ENCODE peak calls at places on chromosome 20, in four cellular contexts. I is fibroblast of lung; M is stimulated activated CD4-positive, alpha-beta T cell treated with anti-CD3 and anti-CD28 coated beads, Interleukin-4, amount 100 ng/mL, for 24 hours; F is AG04449. L is an unnamed sample.

GRCh38 chr20:32569380-32570305 is 15.5 kb downstream of the NOL4L start:
- DNase-seq in F (no peak), I (no peak), M (no peak), L (no peak)

GRCh38 chr20:40710608-40711007 is 21.6 kb upstream of the MAFB start:
- DNase-seq in I (peak), M (no peak), F (no peak), L (no peak)

GRCh38 chr20:63697868-63698545 is 1.6 kb downstream of the TNFRSF6B start:
- DNase-seq in M (no peak), F (no peak), I (no peak), L (peak)

GRCh38 chr20:63771046-63771707 is 31.6 kb downstream of the SLC2A4RG start:
- DNase-seq in F (no peak), I (no peak), M (no peak), L (no peak)

GRCh38 chr20:47843886-47844567 is 58.7 kb upstream of the SULF2 start:
- DNase-seq in F (no peak), I (no peak), M (no peak), L (no peak)

GRCh38 chr20:44576297-44576696 is 6.1 kb upstream of the PKIG start:
- DNase-seq in M (no peak), I (peak), F (no peak), L (peak)

GRCh38 chr20:63050406-63050805 is 43.6 kb upstream of the BHLHE23 start:
- DNase-seq in M (no peak), F (no peak), I (no peak), L (no peak)

GRCh38 chr20:2575682-2576081 is 39.3 kb downstream of the TMC2 start:
- DNase-seq in I (no peak), M (no peak), F (no peak), L (no peak)

GRCh38 chr20:45095753-45096371 is 5.1 kb downstream of the KCNS1 start:
- DNase-seq in M (peak), I (peak), F (peak), L (peak)

GRCh38 chr20:39412091-39412490 is 449.9 kb downstream of the DHX35 start:
- DNase-seq in F (no peak), I (no peak), M (no peak), L (no peak)

GRCh38 chr20:53639647-53640440 is 46.2 kb upstream of the ZNF217 start:
- DNase-seq in F (no peak), I (no peak), M (no peak), L (no peak)

GRCh38 chr20:57714409-57715267 is 4.8 kb upstream of the PMEPA1 start:
- DNase-seq in I (peak), M (no peak), F (no peak), L (no peak)

GRCh38 chr20:63628246-63628975 is 1.5 kb upstream of the GMEB2 start:
- DNase-seq in M (peak), F (no peak), I (peak), L (peak)

GRCh38 chr20:10281911-10282310 is 63.3 kb downstream of the SNAP25 start:
- DNase-seq in F (no peak), I (no peak), M (no peak), L (no peak)

GRCh38 chr20:45098096-45098773 is 2.7 kb downstream of the KCNS1 start:
- DNase-seq in M (no peak), F (no peak), I (peak), L (no peak)

GRCh38 chr20:52529856-52530255 is 338.3 kb upstream of the ZFP64 start:
- DNase-seq in I (peak), M (no peak), F (no peak), L (no peak)

GRCh38 chr20:51767867-51768758 is at the start of gene ATP9A:
- DNase-seq in F (no peak), I (peak), M (no peak), L (peak)

GRCh38 chr20:51221103-51221502 is 198.2 kb upstream of the KCNG1 start:
- DNase-seq in I (no peak), F (no peak), M (no peak), L (no peak)

GRCh38 chr20:34703573-34704176 is 469 bp upstream of the TP53INP2 start:
- DNase-seq in F (no peak), I (peak), M (no peak), L (peak)

GRCh38 chr20:9838378-9839295 is at the start of gene PAK5:
- DNase-seq in I (peak), F (no peak), M (no peak), L (peak)

GRCh38 chr20:50019466-50020256 is 36.9 kb downstream of the SNAI1 start:
- DNase-seq in I (no peak), M (no peak), F (no peak), L (no peak)

GRCh38 chr20:672975-673604 is 2.5 kb downstream of the SCRT2 start:
- DNase-seq in F (no peak), M (no peak), I (no peak), L (peak)